ENCODE peak calls at places on chromosomes 1 and 21, in four cellular contexts. H is mesendoderm; N is naive thymus-derived CD4-positive, alpha-beta T cell; L is bronchial epithelial cell. E is an unnamed sample. For H3K27me3, the result is how much of the 10 kb centered on the place peaks cover.

GRCh38 chr1:116152950-116153691 is 41.9 kb downstream of the MAB21L3 start:
- DNase-seq in H (no peak), N (no peak), L (no peak), E (no peak)

GRCh38 chr1:163897401-163898169 is 575.8 kb downstream of the NUF2 start:
- DNase-seq in L (no peak), H (no peak), N (no peak), E (no peak)

GRCh38 chr1:167819849-167820683 is 93.9 kb downstream of the ADCY10 start:
- DNase-seq in H (peak), N (no peak), L (peak), E (peak)

GRCh38 chr1:164629971-164630370 is 71.0 kb downstream of the PBX1 start:
- DNase-seq in L (no peak), H (no peak), N (no peak), E (no peak)

GRCh38 chr1:199931666-199932377 is 95.7 kb upstream of the NR5A2 start:
- DNase-seq in N (peak), H (no peak), L (no peak), E (no peak)

GRCh38 chr1:190119683-190120082 is 358.0 kb downstream of the BRINP3 start:
- DNase-seq in N (no peak), L (no peak), H (peak), E (no peak)

GRCh38 chr1:19385869-19386591 is 73.9 kb downstream of the SLC66A1 start:
- DNase-seq in H (no peak), L (no peak), N (no peak), E (no peak)

GRCh38 chr1:76090284-76091180 is 16.0 kb downstream of the ST6GALNAC3 start:
- DNase-seq in L (no peak), N (no peak), H (no peak), E (no peak)

GRCh38 chr1:21247892-21248715 is 42.2 kb downstream of the ECE1 start:
- DNase-seq in L (no peak), H (no peak), N (no peak), E (no peak)

GRCh38 chr21:42286416-42286815 is 28.8 kb downstream of the TFF3 start:
- DNase-seq in N (no peak), H (no peak), L (no peak), E (no peak)

GRCh38 chr1:21864730-21865129 is 52.7 kb downstream of the LDLRAD2 start:
- DNase-seq in H (no peak), L (no peak), N (no peak), E (no peak)

GRCh38 chr1:41622859-41623732 is 138.6 kb upstream of the EDN2 start:
- DNase-seq in N (no peak), L (no peak), H (no peak), E (peak)

GRCh38 chr1:3539707-3540425 is 71.4 kb downstream of the MEGF6 start:
- DNase-seq in N (no peak), H (no peak), L (no peak), E (no peak)

GRCh38 chr1:16026723-16027484 is 5.1 kb downstream of the CLCNKA start:
- DNase-seq in N (peak), H (peak), L (no peak), E (peak)

GRCh38 chr1:244386595-244386994 is 65.1 kb downstream of the ADSS2 start:
- DNase-seq in N (no peak), L (no peak), H (no peak), E (no peak)

GRCh38 chr1:35573198-35573775 is at the start of gene TFAP2E:
- DNase-seq in N (no peak), L (no peak), H (peak), E (peak)

GRCh38 chr1:180982424-180982823 is 40.2 kb downstream of the STX6 start:
- DNase-seq in N (no peak), H (no peak), L (no peak), E (no peak)

GRCh38 chr1:22210176-22210575 is 67.3 kb upstream of the WNT4 start:
- DNase-seq in L (no peak), N (no peak), H (no peak), E (no peak)

GRCh38 chr1:40919475-40920011 is 57.4 kb upstream of the CITED4 start:
- DNase-seq in N (no peak), L (no peak), H (no peak), E (no peak)

GRCh38 chr1:171441278-171441677 is 44.1 kb upstream of the PRRC2C start:
- DNase-seq in N (no peak), H (no peak), L (peak), E (no peak)

GRCh38 chr1:186308264-186309060 is 66.6 kb downstream of the TPR start:
- DNase-seq in L (no peak), N (no peak), H (no peak), E (no peak)

GRCh38 chr1:87117761-87118160 is 203.3 kb downstream of the HS2ST1 start:
- DNase-seq in N (no peak), L (no peak), H (no peak), E (no peak)

GRCh38 chr1:168767885-168768584 is 39.0 kb upstream of the DPT start:
- DNase-seq in L (peak), N (no peak), H (no peak), E (no peak)

GRCh38 chr21:18147678-18148077 is 97.0 kb upstream of the CHODL start:
- DNase-seq in N (no peak), H (no peak), L (peak), E (no peak)

GRCh38 chr1:205298191-205298994 is 23.2 kb downstream of the NUAK2 start:
- DNase-seq in H (peak), L (peak), N (no peak), E (peak)

GRCh38 chr1:119279441-119280415 is 88.9 kb upstream of the HAO2 start:
- DNase-seq in N (no peak), H (peak), L (peak), E (no peak)

GRCh38 chr1:240888039-240888786 is 276.3 kb upstream of the GREM2 start:
- DNase-seq in L (peak), N (no peak), H (peak), E (peak)

GRCh38 chr1:197675475-197676324 is 99.6 kb downstream of the DENND1B start:
- DNase-seq in N (no peak), L (no peak), H (no peak), E (no peak)

GRCh38 chr1:4307911-4308545 is 346.4 kb upstream of the AJAP1 start:
- DNase-seq in L (no peak), H (no peak), N (no peak), E (peak)

GRCh38 chr1:26540346-26540745 is 10.8 kb downstream of the RPS6KA1 start:
- DNase-seq in H (no peak), N (no peak), L (no peak), E (no peak)

GRCh38 chr1:1259948-1260614 is 13.6 kb upstream of the C1QTNF12 start:
- DNase-seq in L (no peak), H (no peak), N (no peak), E (no peak)

GRCh38 chr1:1259540-1259939 is 13.0 kb upstream of the C1QTNF12 start:
- DNase-seq in L (no peak), H (no peak), N (no peak), E (no peak)

GRCh38 chr1:1260843-1261560 is 12.7 kb downstream of the UBE2J2 start:
- DNase-seq in H (no peak), L (no peak), N (no peak), E (no peak)

GRCh38 chr1:1256956-1257871 is 10.7 kb upstream of the C1QTNF12 start:
- DNase-seq in N (no peak), L (no peak), H (no peak), E (no peak)

GRCh38 chr1:1259119-1259488 is 12.6 kb upstream of the C1QTNF12 start:
- DNase-seq in N (no peak), H (no peak), L (no peak), E (no peak)
- H3K27me3 ChIP-seq in N (under half), H (under half), L (under half), E (under half)

GRCh38 chr1:11878081-11878890 is 19.5 kb upstream of the NPPB start:
- DNase-seq in L (no peak), N (no peak), H (no peak), E (no peak)
- H3K27me3 ChIP-seq in L (under half), N (under half), H (under half), E (under half)

DNA sequence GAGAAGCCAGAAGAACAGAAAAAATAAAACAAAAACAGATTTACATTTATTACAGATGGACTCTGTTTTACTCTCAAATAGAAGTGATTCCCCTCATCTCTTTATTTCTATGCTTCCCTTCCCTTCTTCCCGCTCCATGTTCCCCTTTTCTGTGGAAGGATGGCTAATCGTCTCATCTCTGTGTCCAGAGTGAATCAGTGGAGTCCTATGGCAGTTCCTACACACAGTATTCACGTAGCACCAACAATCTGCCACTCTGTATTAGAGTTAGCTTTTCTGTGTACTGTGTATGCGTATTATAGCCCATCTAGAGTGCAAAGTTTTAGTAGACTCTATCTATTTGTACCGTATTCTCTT is 6.8 kb upstream of the ERO1B start:
- DNase-seq in N (no peak), L (no peak), H (no peak), E (no peak)
- H3K27me3 ChIP-seq in N (under half), L (under half), H (under half), E (under half)

GRCh38 chr1:17887646-17888395 is 132.7 kb downstream of the ACTL8 start:
- DNase-seq in L (no peak), N (no peak), H (no peak), E (no peak)

GRCh38 chr1:17885663-17886062 is 130.5 kb downstream of the ACTL8 start:
- DNase-seq in L (no peak), H (no peak), N (no peak), E (no peak)

GRCh38 chr1:17886361-17886760 is 131.2 kb downstream of the ACTL8 start:
- DNase-seq in H (no peak), N (no peak), L (no peak), E (no peak)

GRCh38 chr1:17883662-17884395 is 128.7 kb downstream of the ACTL8 start:
- DNase-seq in L (no peak), N (no peak), H (no peak), E (no peak)

DNA sequence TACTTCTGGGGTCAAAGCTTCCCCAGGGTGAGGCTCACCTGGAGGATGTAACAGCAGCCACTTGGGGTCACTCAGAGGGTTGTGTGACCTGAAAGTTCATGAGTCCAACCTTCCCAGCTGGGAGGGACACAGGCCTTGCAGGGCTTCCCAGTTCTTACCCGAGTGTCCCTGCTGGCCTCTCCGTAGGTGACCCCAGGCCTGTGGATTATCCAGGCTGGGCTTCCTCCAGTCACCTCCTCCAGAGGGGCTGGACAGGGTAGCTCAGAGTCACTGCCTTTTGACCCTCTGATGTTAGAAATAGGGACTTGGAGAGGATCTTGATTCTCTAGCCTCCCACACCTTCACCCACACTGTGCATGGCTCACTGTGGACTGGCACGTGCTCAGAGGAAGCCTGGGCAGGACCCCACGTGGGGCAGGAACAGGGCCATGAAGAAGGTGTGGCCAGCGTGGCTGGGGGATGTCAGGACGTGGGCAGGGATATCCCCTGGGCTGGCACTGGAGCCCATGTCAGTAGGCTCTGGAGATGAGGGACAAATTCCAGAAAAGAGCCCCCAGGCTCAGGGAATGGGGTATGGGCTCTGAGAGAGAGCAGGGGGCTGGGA is 131.8 kb downstream of the ACTL8 start:
- DNase-seq in N (no peak), L (no peak), H (no peak), E (peak)
- H3K27me3 ChIP-seq in N (under half), L (under half), H (under half), E (under half)

GRCh38 chr1:30191154-30191702 is 532.2 kb downstream of the MATN1 start:
- DNase-seq in L (peak), H (peak), N (no peak), E (no peak)
- H3K27me3 ChIP-seq in L (under half), H (under half), N (under half), E (under half)

GRCh38 chr1:117631361-117631760 is 25.5 kb downstream of the TENT5C start:
- DNase-seq in H (no peak), N (no peak), L (peak), E (no peak)
- H3K27me3 ChIP-seq in H (under half), N (under half), L (under half), E (under half)

GRCh38 chr1:220889333-220889732 is 10.1 kb downstream of the HLX start:
- DNase-seq in H (no peak), N (no peak), L (no peak), E (no peak)

GRCh38 chr1:220889848-220890287 is 10.6 kb downstream of the HLX start:
- DNase-seq in H (no peak), N (no peak), L (no peak), E (no peak)

GRCh38 chr1:220887202-220887867 is 8.1 kb downstream of the HLX start:
- DNase-seq in H (peak), L (no peak), N (no peak), E (peak)

GRCh38 chr1:220887868-220888664 is 8.8 kb downstream of the HLX start:
- DNase-seq in H (peak), L (no peak), N (no peak), E (peak)

DNA sequence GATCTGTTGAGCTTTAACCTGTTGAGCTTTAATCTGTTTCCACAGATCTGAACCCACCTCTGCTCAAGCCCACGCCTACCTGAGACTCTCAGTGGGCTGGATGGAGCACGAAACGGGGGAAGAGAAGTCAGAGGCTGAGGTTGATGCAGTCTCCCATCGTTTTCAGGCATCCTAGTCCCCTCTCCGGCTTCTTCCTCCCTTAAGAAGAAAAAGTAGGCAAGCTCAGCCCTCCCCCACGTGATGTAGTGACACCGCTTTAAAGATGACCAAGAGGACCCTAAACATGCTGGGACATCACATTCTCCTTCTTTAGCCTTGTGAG is 9.4 kb downstream of the HLX start:
- DNase-seq in N (no peak), H (no peak), L (no peak), E (no peak)
- H3K27me3 ChIP-seq in N (under half), H (half or more), L (half or more), E (half or more)

DNA sequence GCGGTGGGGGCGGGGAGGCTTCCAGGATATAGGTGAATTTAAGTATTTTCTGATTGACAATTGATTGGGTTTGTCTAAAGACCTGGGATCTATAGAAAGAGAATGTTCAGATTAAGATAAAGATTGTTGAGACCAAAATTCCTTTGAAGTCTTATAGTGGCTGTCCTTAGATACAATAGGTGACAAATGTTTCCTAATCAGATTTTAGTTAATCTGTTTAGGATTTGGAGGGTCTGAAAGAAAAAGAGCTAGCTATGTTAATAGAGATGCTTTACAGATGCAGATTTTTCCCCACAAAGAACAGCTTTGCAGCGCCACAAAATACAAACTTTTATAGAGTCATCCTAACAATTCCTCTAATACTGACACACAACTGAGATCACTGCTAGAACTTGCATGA is 14.6 kb upstream of the EPRS1 start:
- DNase-seq in N (no peak), L (no peak), H (peak), E (no peak)
- H3K27me3 ChIP-seq in N (under half), L (under half), H (under half), E (under half)

GRCh38 chr21:36709030-36709867 is 10.3 kb downstream of the SIM2 start:
- DNase-seq in H (peak), N (no peak), L (no peak), E (peak)

GRCh38 chr21:36706951-36707762 is 8.2 kb downstream of the SIM2 start:
- DNase-seq in N (no peak), L (no peak), H (peak), E (peak)

GRCh38 chr21:36707763-36708511 is 9.0 kb downstream of the SIM2 start:
- DNase-seq in N (no peak), H (peak), L (no peak), E (no peak)

GRCh38 chr21:36709868-36710728 is 11.2 kb downstream of the SIM2 start:
- DNase-seq in N (no peak), L (no peak), H (no peak), E (peak)

GRCh38 chr21:36708512-36709029 is 9.7 kb downstream of the SIM2 start:
- DNase-seq in L (no peak), N (no peak), H (no peak), E (no peak)
- H3K27me3 ChIP-seq in L (half or more), N (under half), H (half or more), E (half or more)

GRCh38 chr1:7538033-7538432 is 233.1 kb upstream of the VAMP3 start:
- DNase-seq in H (peak), L (peak), N (no peak), E (no peak)

GRCh38 chr1:7540816-7541215 is 230.3 kb upstream of the VAMP3 start:
- DNase-seq in L (no peak), N (no peak), H (no peak), E (no peak)

GRCh38 chr1:7538849-7539771 is 232.0 kb upstream of the VAMP3 start:
- DNase-seq in H (peak), L (no peak), N (no peak), E (no peak)

GRCh38 chr1:7541629-7542028 is 229.5 kb upstream of the VAMP3 start:
- DNase-seq in H (no peak), L (no peak), N (no peak), E (no peak)

GRCh38 chr1:7539772-7540175 is 231.3 kb upstream of the VAMP3 start:
- DNase-seq in H (peak), L (peak), N (no peak), E (peak)
- H3K27me3 ChIP-seq in H (under half), L (under half), N (under half), E (under half)

E was measured in H9.